ENCODE peak calls at places on chromosomes 1 and 21, in eight cellular contexts. I is uterus, E is adrenal gland, R is tibial nerve, S is endothelial cell of umbilical vein, V is IMR-90, C is suprapubic skin, A is A549. T is an unnamed sample.

GRCh38 chr1:63264161-63264560 is 58.2 kb upstream of the FOXD3 start:
- DNase-seq in A (no peak), R (no peak), I (no peak), C (no peak), S (peak), E (no peak), V (no peak), T (no peak)

GRCh38 chr1:2468041-2468472 is 8.0 kb upstream of the PLCH2 start:
- DNase-seq in A (no peak), C (no peak), R (no peak), S (peak), E (no peak), V (peak), I (no peak), T (peak)

GRCh38 chr1:2801535-2802291 is at the start of gene TTC34:
- DNase-seq in C (peak), I (no peak), E (no peak), A (peak), V (no peak), S (no peak), R (no peak), T (peak)

GRCh38 chr1:117093870-117094621 is 27.5 kb downstream of the TRIM45 start:
- DNase-seq in V (peak), C (no peak), R (no peak), I (peak), E (no peak), S (peak), A (peak), T (no peak)

GRCh38 chr1:162388615-162389014 is 7.1 kb downstream of the C1orf226 start:
- DNase-seq in I (no peak), V (no peak), C (no peak), R (no peak), E (no peak), A (no peak), S (no peak), T (no peak)

GRCh38 chr1:237712082-237712481 is 178.6 kb downstream of the ZP4 start:
- DNase-seq in A (no peak), I (no peak), R (no peak), V (no peak), C (no peak), S (no peak), E (no peak), T (no peak)

GRCh38 chr21:21084179-21084578 is 86.0 kb downstream of the NCAM2 start:
- DNase-seq in E (no peak), V (peak), C (no peak), I (no peak), S (no peak), A (no peak), R (no peak), T (no peak)

GRCh38 chr21:41622831-41623548 is 115.0 kb upstream of the TMPRSS2 start:
- DNase-seq in R (no peak), C (no peak), A (no peak), I (no peak), E (no peak), V (peak), S (no peak), T (no peak)

GRCh38 chr1:33344896-33345295 is 24.0 kb upstream of the A3GALT2 start:
- DNase-seq in R (no peak), I (no peak), E (no peak), C (no peak), V (no peak), S (no peak), A (no peak), T (no peak)

GRCh38 chr1:51519857-51520699 is 1.0 kb upstream of the EPS15 start:
- DNase-seq in R (no peak), E (peak), A (no peak), V (peak), S (peak), I (no peak), C (no peak), T (peak)

GRCh38 chr1:31372051-31372450 is 825 bp downstream of the FABP3 start:
- DNase-seq in V (no peak), I (no peak), C (no peak), S (no peak), R (no peak), A (no peak), E (no peak), T (no peak)

GRCh38 chr21:20999567-21000169 is 1.5 kb downstream of the NCAM2 start:
- DNase-seq in V (peak), E (peak), C (no peak), I (no peak), S (peak), A (no peak), R (peak), T (peak)

GRCh38 chr1:169086603-169087455 is 19.7 kb upstream of the ATP1B1 start:
- DNase-seq in S (peak), R (no peak), C (no peak), A (no peak), E (no peak), V (peak), I (no peak), T (no peak)

GRCh38 chr1:203726417-203726867 is 38.5 kb upstream of the LAX1 start:
- DNase-seq in S (no peak), I (no peak), R (no peak), C (no peak), A (no peak), E (peak), V (no peak), T (peak)

GRCh38 chr21:42973309-42973990 is 912 bp upstream of the PKNOX1 start:
- DNase-seq in R (no peak), E (peak), I (peak), S (no peak), A (no peak), V (no peak), C (no peak), T (no peak)

GRCh38 chr1:201405484-201405831 is 6.3 kb upstream of the LAD1 start:
- DNase-seq in V (no peak), I (no peak), A (peak), S (no peak), R (no peak), C (no peak), E (no peak), T (no peak)

GRCh38 chr1:84539972-84540371 is 33.6 kb upstream of the GNG5 start:
- DNase-seq in C (no peak), I (no peak), E (no peak), V (peak), R (no peak), A (no peak), S (no peak), T (no peak)

GRCh38 chr1:89757532-89757931 is 63.3 kb upstream of the LRRC8D start:
- DNase-seq in R (no peak), S (peak), E (peak), A (no peak), C (no peak), I (no peak), V (peak), T (no peak)

GRCh38 chr1:94926365-94926914 is 470 bp downstream of the CNN3 start:
- DNase-seq in E (no peak), I (peak), R (peak), V (peak), C (peak), S (peak), A (peak), T (peak)

GRCh38 chr1:15323351-15323988 is 76.4 kb downstream of the FHAD1 start:
- DNase-seq in I (peak), C (peak), R (peak), A (peak), S (peak), V (peak), E (peak), T (peak)
- TF ChIP-seq POLR2A in I (no peak), C (no peak), R (no peak), A (no peak), S (no peak), V (no peak), E (no peak), T (no peak)

GRCh38 chr1:107997846-107998245 is 32.9 kb upstream of the VAV3 start:
- DNase-seq in C (no peak), V (no peak), S (no peak), E (no peak), A (no peak), I (no peak), R (no peak), T (no peak)

DNA sequence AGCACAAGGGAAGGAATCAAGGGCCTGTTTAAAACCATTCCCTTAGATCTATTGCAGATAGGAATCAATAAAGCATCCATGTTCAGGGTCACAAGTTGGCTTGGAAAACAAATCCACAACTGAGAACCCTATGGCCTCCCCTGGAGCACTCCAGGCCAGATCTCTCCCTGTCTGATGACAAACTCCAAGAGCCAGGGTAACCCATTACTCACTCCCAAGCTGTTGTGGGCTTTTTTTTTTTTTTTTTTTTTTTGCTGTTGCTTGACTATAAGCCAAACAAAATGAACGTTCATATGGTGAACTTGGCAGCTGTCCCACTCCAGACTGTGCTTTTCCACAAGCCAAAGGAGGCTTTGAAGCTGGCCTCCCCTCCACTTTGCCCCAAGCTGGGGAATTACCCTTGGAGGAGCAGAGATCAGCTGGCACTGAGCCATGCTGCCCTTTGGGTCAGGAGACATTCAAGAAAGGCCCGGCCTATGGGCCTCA is 35.7 kb upstream of the VAV3 start:
- DNase-seq in R (peak), C (no peak), V (peak), A (no peak), S (peak), E (peak), I (peak), T (no peak)
- TF ChIP-seq POLR2A in R (no peak), C (no peak), V (no peak), A (no peak), S (no peak), E (no peak), I (no peak), T (no peak)

GRCh38 chr1:171743014-171743870 is 1.4 kb upstream of the VAMP4 start:
- DNase-seq in I (no peak), E (peak), C (no peak), R (no peak), S (peak), A (no peak), V (peak), T (peak)
- TF ChIP-seq POLR2A in I (peak), E (peak), C (peak), R (peak), S (no peak), A (no peak), V (peak), T (peak)

DNA sequence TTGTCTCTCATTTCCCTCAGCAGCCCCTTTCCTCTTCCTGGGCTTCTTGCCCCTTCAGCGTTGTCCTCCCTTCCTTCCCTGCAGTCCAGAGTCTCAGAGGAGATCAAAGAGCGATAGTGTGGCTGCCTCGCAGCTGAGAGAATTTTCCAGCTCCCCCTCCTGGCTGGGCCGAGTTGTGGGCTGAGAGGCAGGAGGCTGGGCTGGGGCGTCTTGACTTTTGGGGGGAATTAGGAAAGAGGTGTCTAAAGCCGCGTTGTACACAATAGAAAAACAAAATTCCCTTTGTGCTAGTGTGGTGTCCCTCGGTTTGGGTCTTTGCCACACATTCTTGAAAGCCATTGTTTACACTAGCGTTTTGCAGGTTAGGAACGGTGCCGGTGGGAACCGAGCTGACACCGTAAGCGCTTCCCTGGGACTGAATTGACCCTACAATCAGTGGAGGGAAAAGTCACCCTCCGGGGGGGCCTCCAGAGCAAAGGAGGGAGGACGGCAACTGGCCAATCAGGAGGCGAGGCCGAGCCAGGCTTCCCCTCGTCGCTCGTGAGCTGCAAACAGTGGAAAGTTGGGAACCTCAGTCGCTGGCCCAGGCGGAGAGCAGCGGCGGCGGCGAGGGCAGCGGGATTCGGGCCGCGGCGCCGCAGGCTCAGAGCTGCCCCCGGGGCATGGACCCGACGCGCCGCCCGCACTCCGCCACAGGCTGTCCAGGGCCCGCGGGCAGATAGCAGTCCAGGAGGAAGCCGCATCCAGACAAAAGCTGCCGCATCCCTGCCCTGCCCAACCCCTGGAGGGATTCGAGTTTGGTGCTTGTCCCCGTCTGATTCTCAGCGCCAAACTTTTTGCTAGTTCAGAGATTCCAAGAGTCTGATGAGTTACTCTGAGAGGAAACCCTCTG is at the start of gene HMCN1:
- DNase-seq in E (peak), C (peak), V (peak), S (peak), I (peak), R (peak), A (peak), T (peak)
- TF ChIP-seq POLR2A in E (peak), C (peak), V (peak), S (no peak), I (peak), R (peak), A (no peak), T (no peak)

GRCh38 chr1:86704456-86704971 is at the start of gene SH3GLB1:
- DNase-seq in A (peak), V (peak), S (peak), E (peak), I (peak), C (peak), R (peak), T (peak)
- TF ChIP-seq POLR2A in A (peak), V (peak), S (peak), E (peak), I (peak), C (peak), R (peak), T (peak)

GRCh38 chr1:234716907-234717375 is 107.0 kb upstream of the IRF2BP2 start:
- DNase-seq in A (no peak), R (no peak), C (peak), E (no peak), S (no peak), I (no peak), V (no peak), T (no peak)
- TF ChIP-seq POLR2A in A (no peak), R (no peak), C (no peak), E (no peak), S (no peak), I (no peak), V (no peak), T (no peak)